ENCODE peak calls at places on chromosome 6, in five cellular contexts. A is heart left ventricle, S is GM13977, N is tibial artery, D is fibroblast of villous mesenchyme. P is an unnamed sample.

GRCh38 chr6:151005896-151006632 is 140.6 kb downstream of the MTHFD1L start:
- DNase-seq in A (no peak), S (no peak), N (no peak), D (no peak), P (no peak)

GRCh38 chr6:1580109-1580508 is 29.6 kb upstream of the FOXC1 start:
- DNase-seq in A (no peak), S (no peak), N (no peak), D (no peak), P (no peak)

GRCh38 chr6:148867851-148868250 is 121.0 kb downstream of the UST start:
- DNase-seq in A (no peak), S (no peak), N (no peak), D (no peak), P (no peak)

GRCh38 chr6:2081155-2082138 is 164.0 kb downstream of the GMDS start:
- DNase-seq in A (no peak), S (peak; percentile 45), N (no peak), D (no peak), P (no peak)

GRCh38 chr6:44386929-44387345 is 569 bp upstream of the CDC5L start:
- DNase-seq in A (no peak), S (peak; percentile 33), N (no peak), D (no peak), P (no peak)

GRCh38 chr6:54700158-54700557 is 146.4 kb upstream of the FAM83B start:
- DNase-seq in A (no peak), S (no peak), N (no peak), D (no peak), P (no peak)

GRCh38 chr6:17389274-17389847 is 4.0 kb upstream of the CAP2 start:
- DNase-seq in A (no peak), S (no peak), N (no peak), D (no peak), P (no peak)

GRCh38 chr6:27502508-27503435 is 29.9 kb upstream of the ZNF184 start:
- DNase-seq in A (peak; percentile 59), S (peak; percentile 40), N (peak; percentile 75), D (peak; percentile 64), P (peak; percentile 69)

GRCh38 chr6:27836080-27836782 is 76.0 kb downstream of the OR2B2 start:
- DNase-seq in A (no peak), S (no peak), N (no peak), D (no peak), P (no peak)

GRCh38 chr6:14310955-14311354 is 193.4 kb downstream of the CD83 start:
- DNase-seq in A (no peak), S (no peak), N (no peak), D (peak; percentile 14), P (no peak)

GRCh38 chr6:37565267-37566208 is 65.8 kb upstream of the CCDC167 start:
- DNase-seq in A (no peak), S (no peak), N (no peak), D (no peak), P (peak; percentile 64)
- TF ChIP-seq CTCF in A (no peak), S (peak; percentile 32), N (no peak), D (no peak), P (no peak)

GRCh38 chr6:56435754-56436153 is 188.4 kb upstream of the COL21A1 start:
- DNase-seq in A (no peak), S (no peak), N (no peak), D (no peak), P (no peak)
- TF ChIP-seq CTCF in A (no peak), S (no peak), N (no peak), D (no peak), P (no peak)

GRCh38 chr6:84691978-84692623 is 72.3 kb downstream of the TBX18 start:
- DNase-seq in A (no peak), S (no peak), N (no peak), D (no peak), P (no peak)
- TF ChIP-seq CTCF in A (no peak), S (no peak), N (no peak), D (peak; percentile 2), P (no peak)

DNA sequence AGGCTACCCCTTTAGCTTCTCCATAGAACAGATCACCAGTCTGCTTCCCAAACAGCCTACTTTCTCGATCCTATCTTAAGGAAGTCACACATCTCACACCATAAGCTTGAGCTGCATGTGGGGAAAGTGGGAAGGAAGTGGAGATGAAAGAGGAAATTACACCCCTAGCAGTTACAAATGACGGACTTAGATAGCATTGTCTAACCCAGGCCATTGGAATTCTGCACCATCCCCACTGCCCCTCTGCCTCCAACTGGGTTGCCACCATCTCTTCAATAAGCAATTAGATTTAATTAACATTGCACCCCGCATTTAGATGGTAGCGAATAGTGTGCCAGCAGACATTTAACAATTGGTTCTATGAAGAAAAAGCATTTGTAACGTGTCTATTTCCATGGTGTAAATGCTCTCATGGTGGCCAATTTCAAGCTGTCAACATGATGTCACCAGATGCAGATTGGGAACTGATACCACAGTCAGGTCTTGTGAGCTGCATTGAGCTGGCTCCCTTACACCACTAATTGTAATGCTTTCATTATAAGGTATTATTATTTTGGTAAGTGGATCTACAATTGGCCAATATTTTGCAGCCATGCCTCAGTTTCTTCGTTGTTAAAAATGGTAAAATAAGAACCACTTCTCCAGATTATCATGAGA is 124.7 kb downstream of the CD24 start:
- DNase-seq in A (no peak), S (peak; percentile 53), N (no peak), D (no peak), P (no peak)
- TF ChIP-seq CTCF in A (no peak), S (no peak), N (no peak), D (no peak), P (no peak)

DNA sequence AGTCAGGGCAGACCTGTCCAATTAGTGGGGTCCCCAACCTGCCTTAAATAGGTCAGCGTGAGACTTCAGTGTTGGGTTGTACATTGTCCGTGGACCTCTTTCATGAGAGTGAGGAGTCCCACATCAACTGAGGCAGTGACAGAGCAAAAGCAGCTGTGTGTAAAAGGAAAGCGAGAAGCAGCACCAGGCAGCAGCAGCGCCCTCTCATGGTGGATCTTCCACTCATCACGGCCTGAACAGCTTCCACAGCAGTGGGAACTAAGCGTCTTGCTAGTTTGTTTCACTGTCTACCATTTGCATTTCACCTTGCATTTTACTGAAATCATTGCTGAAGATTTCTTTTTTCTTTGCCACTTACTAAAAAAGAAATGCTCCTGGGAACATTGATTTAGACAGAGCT is 333.8 kb downstream of the PKHD1 start:
- DNase-seq in A (peak; percentile 18), S (no peak), N (no peak), D (no peak), P (no peak)
- TF ChIP-seq CTCF in A (peak; percentile 47), S (peak; percentile 68), N (no peak), D (no peak), P (peak; percentile 32)

GRCh38 chr6:68317366-68317765 is 317.7 kb upstream of the ADGRB3 start:
- DNase-seq in A (no peak), S (no peak), N (no peak), D (no peak), P (no peak)

DNA sequence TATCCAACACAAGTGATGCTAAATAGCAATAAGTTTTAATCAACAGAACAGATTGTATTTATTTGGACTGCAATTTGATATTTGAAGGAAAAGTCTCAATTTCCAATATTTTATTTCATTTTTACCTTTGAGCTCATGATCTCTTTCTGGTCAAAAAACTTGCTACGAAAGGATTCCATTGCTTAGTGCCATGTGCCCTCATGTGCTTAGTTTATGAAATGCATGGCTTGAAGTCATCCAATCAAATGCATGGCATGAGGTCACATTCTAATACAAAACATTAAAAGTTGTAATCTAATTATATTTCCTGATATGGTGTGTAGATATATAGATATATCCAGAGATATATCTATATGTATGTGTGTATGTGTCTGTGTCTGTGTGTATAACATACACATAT is 321.2 kb upstream of the ADGRB3 start:
- DNase-seq in A (no peak), S (no peak), N (no peak), D (no peak), P (no peak)
- TF ChIP-seq CTCF in A (no peak), S (peak; percentile 47), N (no peak), D (no peak), P (no peak)

GRCh38 chr6:78302411-78302810 is 564.9 kb upstream of the IRAK1BP1 start:
- DNase-seq in A (no peak), S (no peak), N (no peak), D (no peak), P (no peak)
- TF ChIP-seq CTCF in A (no peak), S (no peak), N (no peak), D (no peak), P (no peak)

GRCh38 chr6:64527899-64528298 is 892.3 kb downstream of the PHF3 start:
- DNase-seq in A (no peak), S (no peak), N (no peak), D (no peak), P (no peak)

GRCh38 chr6:64520050-64520449 is 884.4 kb downstream of the PHF3 start:
- DNase-seq in A (no peak), S (peak; percentile 24), N (no peak), D (peak; percentile 96), P (no peak)

GRCh38 chr6:64522859-64523258 is 887.3 kb downstream of the PHF3 start:
- DNase-seq in A (no peak), S (no peak), N (no peak), D (no peak), P (no peak)
- TF ChIP-seq CTCF in A (no peak), S (no peak), N (no peak), D (no peak), P (peak; percentile 39)

DNA sequence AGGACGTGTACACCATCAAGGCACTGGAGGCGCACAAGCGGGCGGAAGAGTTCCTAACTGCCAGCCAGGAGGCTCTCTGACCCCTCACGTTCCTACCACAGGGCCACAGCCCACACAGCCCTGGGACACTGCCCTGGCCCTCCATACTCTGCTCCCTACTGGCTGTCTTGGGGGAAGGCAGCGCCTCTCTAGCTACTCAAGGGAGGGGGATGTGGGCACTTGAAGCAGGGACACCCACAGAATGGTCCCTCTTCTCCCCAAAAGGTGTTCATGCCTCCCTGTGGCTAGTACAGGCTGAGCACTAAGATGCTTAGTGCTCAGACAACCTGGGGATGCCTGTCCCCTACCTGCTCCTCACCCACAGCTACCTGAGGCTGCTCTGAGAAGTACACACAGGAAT is 2.5 kb downstream of the MEA1 start:
- DNase-seq in A (no peak), S (no peak), N (no peak), D (no peak), P (no peak)
- TF ChIP-seq CTCF in A (no peak), S (no peak), N (no peak), D (no peak), P (no peak)

P was measured in mesothelial cell of epicardium.